ENCODE peak calls at places on chromosomes 3 and 15, in five cellular contexts. E is thoracic aorta, H is OCI-LY7, P is colonic mucosa, Q is PC-9. Y is an unnamed sample. For H3K4me1, the result is how much of the 10 kb centered on the place peaks cover.

GRCh38 chr3:151107177-151107576 is 21.7 kb downstream of the MED12L start:
- DNase-seq in Q (no peak), H (no peak), P (no peak), E (no peak), Y (no peak)

GRCh38 chr3:155339052-155339451 is 45.6 kb upstream of the STRIT1 start:
- DNase-seq in H (no peak), Q (no peak), E (no peak), P (no peak), Y (no peak)

GRCh38 chr15:44738340-44738984 is 2.1 kb downstream of the TRIM69 start:
- DNase-seq in P (no peak), Q (peak), E (no peak), H (peak), Y (no peak)

GRCh38 chr15:22949074-22949547 is 31.1 kb downstream of the CYFIP1 start:
- DNase-seq in P (peak), E (no peak), Q (no peak), H (no peak), Y (no peak)

GRCh38 chr3:153275514-153275913 is 113.5 kb downstream of the RAP2B start:
- DNase-seq in Q (no peak), P (no peak), H (no peak), E (no peak), Y (no peak)

GRCh38 chr3:12986521-12986920 is 86.7 kb downstream of the IQSEC1 start:
- DNase-seq in H (no peak), E (no peak), P (no peak), Q (no peak), Y (no peak)

GRCh38 chr3:146334151-146334550 is 83.2 kb upstream of the PLSCR4 start:
- DNase-seq in Q (no peak), H (no peak), P (peak), E (no peak), Y (no peak)

GRCh38 chr3:156161172-156161571 is 40.8 kb downstream of the KCNAB1 start:
- DNase-seq in P (no peak), Q (no peak), H (no peak), E (no peak), Y (no peak)

GRCh38 chr3:136606990-136607389 is 145.2 kb downstream of the STAG1 start:
- DNase-seq in Q (no peak), H (no peak), P (no peak), E (no peak), Y (no peak)

GRCh38 chr3:127550758-127551157 is 39.8 kb downstream of the TPRA1 start:
- DNase-seq in Q (no peak), E (no peak), P (no peak), H (no peak), Y (no peak)

GRCh38 chr3:46971151-46971550 is 5.4 kb downstream of the CCDC12 start:
- DNase-seq in E (no peak), P (no peak), Q (no peak), H (no peak), Y (no peak)

GRCh38 chr3:177282028-177282655 is 84.9 kb upstream of the TBL1XR1 start:
- DNase-seq in E (no peak), P (peak), H (peak), Q (peak), Y (no peak)

GRCh38 chr15:30859091-30859874 is 44.4 kb upstream of the FAN1 start:
- DNase-seq in Q (no peak), H (peak), E (no peak), P (no peak), Y (no peak)

GRCh38 chr15:25783607-25784131 is 79.5 kb downstream of the ATP10A start:
- DNase-seq in Q (no peak), P (no peak), H (peak), E (no peak), Y (no peak)

GRCh38 chr3:129173206-129173605 is 10.5 kb downstream of the CNBP start:
- DNase-seq in E (no peak), H (no peak), P (no peak), Q (no peak), Y (no peak)

GRCh38 chr15:70788114-70789049 is 25.0 kb upstream of the UACA start:
- DNase-seq in P (peak), E (no peak), H (no peak), Q (peak), Y (no peak)

GRCh38 chr15:93664180-93664951 is 567.0 kb upstream of the MCTP2 start:
- DNase-seq in H (no peak), E (no peak), P (no peak), Q (no peak), Y (no peak)

GRCh38 chr15:33242669-33243191 is 48.2 kb upstream of the FMN1 start:
- DNase-seq in H (peak), P (no peak), Q (peak), E (no peak), Y (no peak)

GRCh38 chr3:86788371-86788770 is 202.6 kb downstream of the VGLL3 start:
- DNase-seq in E (no peak), H (no peak), P (no peak), Q (no peak), Y (no peak)

GRCh38 chr15:43317566-43318184 is 12.7 kb downstream of the LCMT2 start:
- DNase-seq in E (no peak), H (no peak), Q (peak), P (no peak), Y (no peak)

GRCh38 chr3:25854635-25855034 is 64.7 kb downstream of the OXSM start:
- DNase-seq in E (no peak), H (no peak), Q (peak), P (no peak), Y (no peak)

GRCh38 chr15:41603411-41603935 is 44.5 kb downstream of the TYRO3 start:
- DNase-seq in E (no peak), H (no peak), Q (no peak), P (no peak), Y (no peak)

GRCh38 chr15:42427429-42428223 is 63.3 kb downstream of the ZNF106 start:
- DNase-seq in P (no peak), E (no peak), Q (no peak), H (no peak), Y (no peak)

GRCh38 chr3:15953841-15954240 is 156.1 kb upstream of the ANKRD28 start:
- DNase-seq in H (peak), P (no peak), E (no peak), Q (peak), Y (no peak)

GRCh38 chr3:40803311-40803710 is 278.6 kb downstream of the ZNF621 start:
- DNase-seq in P (no peak), Q (no peak), H (no peak), E (no peak), Y (no peak)

GRCh38 chr3:118101891-118102290 is 932.8 kb downstream of the IGSF11 start:
- DNase-seq in E (no peak), P (no peak), H (no peak), Q (no peak), Y (no peak)

GRCh38 chr3:184543848-184544512 is 17.6 kb upstream of the EPHB3 start:
- DNase-seq in P (peak), Q (peak), E (peak), H (peak), Y (peak)

GRCh38 chr3:99627062-99627826 is 11.2 kb upstream of the COL8A1 start:
- DNase-seq in Q (peak), H (no peak), E (no peak), P (no peak), Y (no peak)

GRCh38 chr15:72306211-72306785 is 13.7 kb downstream of the CELF6 start:
- DNase-seq in H (peak), Q (no peak), E (no peak), P (no peak), Y (no peak)

GRCh38 chr15:68504721-68505090 is 72.7 kb upstream of the ITGA11 start:
- DNase-seq in H (no peak), Q (no peak), E (no peak), P (peak), Y (peak)

GRCh38 chr3:43584043-43584826 is 37.6 kb downstream of the ANO10 start:
- DNase-seq in Q (no peak), H (no peak), P (no peak), E (no peak), Y (no peak)

GRCh38 chr3:121167374-121168139 is 259.6 kb downstream of the STXBP5L start:
- DNase-seq in P (no peak), Q (no peak), H (no peak), E (no peak), Y (no peak)

GRCh38 chr3:184315871-184316661 is 1.7 kb downstream of the EIF4G1 start:
- DNase-seq in H (no peak), P (peak), E (no peak), Q (no peak), Y (peak)

GRCh38 chr3:150286390-150287147 is 121.5 kb upstream of the TSC22D2 start:
- DNase-seq in H (peak), P (no peak), E (no peak), Q (peak), Y (no peak)

GRCh38 chr3:185537369-185537970 is 14.9 kb downstream of the LIPH start:
- DNase-seq in Q (peak), E (peak), P (peak), H (peak), Y (no peak)

GRCh38 chr3:44104668-44105321 is 136.9 kb upstream of the TOPAZ1 start:
- DNase-seq in Q (peak), H (no peak), E (no peak), P (no peak), Y (no peak)

GRCh38 chr15:90851114-90851513 is 17.3 kb upstream of the FURIN start:
- DNase-seq in P (no peak), Q (no peak), E (no peak), H (no peak), Y (no peak)

GRCh38 chr3:45311327-45311726 is 77.0 kb upstream of the LARS2 start:
- DNase-seq in Q (no peak), P (no peak), H (no peak), E (no peak), Y (peak)

GRCh38 chr3:32469151-32469874 is 33.3 kb downstream of the CMTM6 start:
- DNase-seq in H (no peak), P (no peak), Q (peak), E (no peak), Y (no peak)

GRCh38 chr3:51353566-51354140 is 31.4 kb upstream of the MANF start:
- DNase-seq in P (no peak), E (no peak), H (no peak), Q (no peak), Y (peak)

GRCh38 chr3:188978772-188979171 is 193.0 kb upstream of the TPRG1 start:
- DNase-seq in P (no peak), Q (no peak), E (no peak), H (no peak), Y (no peak)
- H3K27ac ChIP-seq in P (no peak), Q (no peak), E (no peak), H (no peak), Y (peak)

GRCh38 chr15:99424131-99424571 is 141.6 kb upstream of the MEF2A start:
- DNase-seq in H (no peak), E (no peak), Q (no peak), P (no peak), Y (peak)

GRCh38 chr15:99426431-99427105 is 139.2 kb upstream of the MEF2A start:
- DNase-seq in Q (no peak), E (no peak), H (no peak), P (peak), Y (peak)

GRCh38 chr15:99424978-99425665 is 140.7 kb upstream of the MEF2A start:
- DNase-seq in H (no peak), Q (peak), E (peak), P (no peak), Y (no peak)

GRCh38 chr15:99427210-99427609 is 138.6 kb upstream of the MEF2A start:
- DNase-seq in E (no peak), P (no peak), H (no peak), Q (no peak), Y (peak)

GRCh38 chr15:99425666-99426301 is 140.0 kb upstream of the MEF2A start:
- DNase-seq in E (no peak), P (no peak), H (no peak), Q (no peak), Y (peak)
- TF ChIP-seq CTCF in E (no peak), P (no peak), H (no peak), Q (peak), Y (no peak)

DNA sequence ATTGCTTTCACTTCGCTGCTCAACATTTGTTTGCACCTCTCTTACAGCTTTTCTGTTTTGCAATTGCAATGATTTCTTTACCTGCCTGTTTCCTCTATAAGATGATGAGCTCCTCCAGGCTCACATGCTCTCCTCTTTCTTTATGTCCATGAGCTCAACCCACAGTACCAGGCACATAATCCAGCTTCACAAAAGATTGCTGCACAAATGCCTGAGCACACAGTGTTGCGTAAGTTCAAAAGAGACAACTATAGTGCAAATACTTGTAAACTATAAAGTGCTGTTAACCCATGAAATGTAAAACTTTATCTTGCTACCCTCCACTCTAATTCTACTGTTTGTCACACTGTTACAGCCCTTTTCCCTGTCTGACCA is 101.0 kb upstream of the LPP start:
- DNase-seq in Q (no peak), P (no peak), H (no peak), E (no peak), Y (no peak)
- H3K4me1 ChIP-seq in Q (under half), P (under half), H (half or more), E (under half), Y (under half)

GRCh38 chr3:38587548-38588131 is 61.8 kb downstream of the SCN5A start:
- DNase-seq in Q (no peak), P (no peak), H (no peak), E (no peak), Y (no peak)
- H3K27ac ChIP-seq in Q (no peak), P (no peak), H (no peak), E (no peak), Y (no peak)

GRCh38 chr15:81024891-81025290 is 24.2 kb downstream of the TLNRD1 start:
- DNase-seq in P (no peak), Q (no peak), E (no peak), H (no peak), Y (no peak)

GRCh38 chr15:81029416-81030367 is 29.0 kb downstream of the TLNRD1 start:
- DNase-seq in H (peak), Q (peak), E (no peak), P (no peak), Y (no peak)

GRCh38 chr15:81024265-81024875 is 23.6 kb downstream of the TLNRD1 start:
- DNase-seq in E (no peak), Q (no peak), H (no peak), P (no peak), Y (no peak)

GRCh38 chr15:81030368-81030739 is 29.6 kb downstream of the TLNRD1 start:
- DNase-seq in P (no peak), Q (no peak), E (no peak), H (no peak), Y (no peak)

GRCh38 chr15:81027200-81027599 is 26.5 kb downstream of the TLNRD1 start:
- DNase-seq in P (no peak), H (no peak), Q (no peak), E (no peak), Y (no peak)
- TF ChIP-seq CTCF in P (no peak), H (no peak), Q (no peak), E (no peak), Y (no peak)

DNA sequence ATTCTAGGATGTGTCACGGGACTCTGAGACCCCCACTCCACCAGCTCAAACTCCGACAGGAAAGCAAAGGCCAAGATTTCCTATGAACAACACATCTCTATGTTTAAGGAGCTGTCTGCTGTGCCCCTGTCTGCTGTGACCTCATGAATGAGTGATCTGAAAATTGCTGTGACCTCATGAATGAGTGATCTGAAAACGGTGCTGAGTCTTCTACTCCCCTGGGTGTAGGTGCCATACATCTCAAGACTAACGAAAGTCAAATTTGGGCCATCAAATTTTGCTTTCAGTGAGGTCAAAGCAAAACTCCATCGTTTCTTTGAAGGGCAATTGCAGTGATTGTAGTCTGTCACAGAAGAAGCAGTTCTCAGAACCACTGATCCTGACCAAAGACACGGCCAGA is 24.4 kb downstream of the IL5RA start:
- DNase-seq in P (no peak), Q (no peak), H (no peak), E (no peak), Y (no peak)
- H3K4me1 ChIP-seq in P (under half), Q (under half), H (under half), E (under half), Y (under half)

DNA sequence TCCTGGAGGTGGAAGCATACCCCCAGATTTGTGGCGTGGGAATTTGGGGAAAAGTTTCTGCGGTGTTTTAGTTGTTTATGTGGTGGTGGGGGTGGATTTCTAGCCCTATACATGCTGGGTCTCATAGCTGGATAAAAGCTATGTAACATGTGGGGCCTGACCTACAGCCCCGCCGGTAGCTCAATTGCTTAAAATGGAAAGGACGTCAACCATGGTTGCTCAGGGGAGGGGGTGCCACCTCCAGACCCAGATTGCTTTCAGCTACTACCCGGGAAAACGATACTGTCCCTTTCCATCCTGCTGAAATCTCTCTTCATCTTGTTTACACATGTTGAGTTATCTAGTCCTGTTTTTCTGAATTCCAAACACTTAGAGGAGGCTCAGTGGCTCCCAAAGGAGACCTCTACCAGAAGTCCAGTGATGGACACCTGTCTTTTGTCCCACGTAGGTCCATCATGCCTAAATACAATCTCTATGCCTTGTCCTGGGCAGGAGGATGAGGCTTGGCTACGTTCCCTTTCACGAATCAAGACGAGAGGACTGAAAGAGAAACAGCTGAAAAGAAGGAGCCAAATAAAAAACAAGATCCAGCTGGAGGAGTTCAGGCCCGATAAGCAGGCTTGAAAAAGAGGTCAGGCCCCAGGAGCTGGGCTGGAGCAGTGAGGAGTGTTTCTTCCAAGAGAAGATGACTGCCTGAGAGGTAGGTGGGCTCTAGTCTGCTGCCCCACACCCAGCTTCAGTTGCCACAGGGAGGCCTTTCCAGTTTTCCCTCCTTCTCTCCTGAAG is 72.1 kb upstream of the TPRG1 start:
- DNase-seq in E (no peak), P (no peak), H (no peak), Q (no peak), Y (no peak)
- H3K27ac ChIP-seq in E (peak), P (no peak), H (no peak), Q (no peak), Y (peak)

GRCh38 chr3:8421267-8421666 is 80.4 kb upstream of the LMCD1 start:
- DNase-seq in Q (no peak), H (peak), E (no peak), P (no peak), Y (no peak)
- TF ChIP-seq CTCF in Q (no peak), H (peak), E (no peak), P (no peak), Y (no peak)

GRCh38 chr15:86060614-86061125 is 19.0 kb upstream of the AGBL1 start:
- DNase-seq in H (no peak), P (no peak), E (no peak), Q (no peak), Y (no peak)
- H3K4me1 ChIP-seq in H (under half), P (under half), E (under half), Q (under half), Y (under half)

Y was measured in suprapubic skin.